ENCODE peak calls at places on chromosomes 12 and 14, in four cellular contexts. C is brain microvascular endothelial cell, L is stomach, K is astrocyte of the spinal cord. F is an unnamed sample.

GRCh38 chr12:45279916-45280547 is 64.1 kb downstream of the ANO6 start:
- DNase-seq in L (no peak), K (no peak), C (no peak), F (no peak)

GRCh38 chr12:119593578-119594398 is at the start of gene TMEM233:
- DNase-seq in K (peak), C (no peak), L (no peak), F (no peak)

GRCh38 chr12:124213606-124214347 is 81.1 kb upstream of the RFLNA start:
- DNase-seq in C (no peak), L (no peak), K (peak), F (peak)

GRCh38 chr12:41368006-41368405 is 179.9 kb downstream of the PDZRN4 start:
- DNase-seq in L (no peak), C (no peak), K (no peak), F (no peak)

GRCh38 chr14:65287264-65288131 is 125.0 kb upstream of the FUT8 start:
- DNase-seq in C (no peak), L (no peak), K (no peak), F (no peak)

GRCh38 chr12:88416786-88417185 is 163.5 kb downstream of the KITLG start:
- DNase-seq in K (no peak), L (no peak), C (no peak), F (no peak)

GRCh38 chr14:35285168-35285990 is 6.8 kb upstream of the PSMA6 start:
- DNase-seq in K (no peak), C (no peak), L (no peak), F (no peak)

GRCh38 chr14:104250175-104250574 is 111.8 kb downstream of the KIF26A start:
- DNase-seq in L (no peak), K (no peak), C (no peak), F (no peak)

GRCh38 chr14:23071975-23072539 is 14.7 kb upstream of the CDH24 start:
- DNase-seq in L (no peak), C (no peak), K (no peak), F (no peak)

GRCh38 chr14:79465651-79466050 is 745.7 kb downstream of the DIO2 start:
- DNase-seq in L (no peak), K (no peak), C (no peak), F (no peak)

GRCh38 chr14:104973215-104974145 is 4.7 kb downstream of the AHNAK2 start:
- DNase-seq in L (peak), C (peak), K (peak), F (peak)

GRCh38 chr12:12759234-12759915 is 26.1 kb upstream of the APOLD1 start:
- DNase-seq in K (no peak), C (no peak), L (no peak), F (no peak)

GRCh38 chr14:63362305-63362914 is 43.7 kb upstream of the GPHB5 start:
- DNase-seq in K (no peak), L (no peak), C (no peak), F (no peak)

GRCh38 chr14:90053044-90053443 is 8.8 kb upstream of the KCNK13 start:
- DNase-seq in K (no peak), C (no peak), L (no peak), F (peak)

GRCh38 chr14:20332386-20332945 is 613 bp downstream of the CCNB1IP1 start:
- DNase-seq in L (no peak), C (no peak), K (no peak), F (no peak)

GRCh38 chr12:31722580-31722979 is 6.2 kb downstream of the AMN1 start:
- DNase-seq in K (no peak), C (no peak), L (no peak), F (no peak)

GRCh38 chr12:53645191-53645590 is 19.0 kb upstream of the ATF7 start:
- DNase-seq in K (peak), C (no peak), L (no peak), F (no peak)

GRCh38 chr14:36505892-36506731 is 13.9 kb downstream of the NKX2-1 start:
- DNase-seq in K (no peak), L (no peak), C (no peak), F (no peak)

GRCh38 chr14:68439741-68440140 is 353.1 kb downstream of the ZFP36L1 start:
- DNase-seq in L (no peak), K (no peak), C (no peak), F (no peak)

GRCh38 chr14:24372701-24373416 is 4.9 kb downstream of the NFATC4 start:
- DNase-seq in K (no peak), L (peak), C (peak), F (no peak)

GRCh38 chr12:116382456-116382902 is 105.0 kb upstream of the MED13L start:
- DNase-seq in C (peak), L (no peak), K (no peak), F (no peak)

GRCh38 chr14:101111620-101112290 is 208.2 kb upstream of the RTL1 start:
- DNase-seq in K (no peak), L (peak), C (no peak), F (no peak)

GRCh38 chr14:35766700-35767082 is 42.4 kb downstream of the RALGAPA1 start:
- DNase-seq in C (no peak), L (no peak), K (no peak), F (no peak)

GRCh38 chr14:104091061-104091926 is 5.8 kb downstream of the ASPG start:
- DNase-seq in K (no peak), L (no peak), C (no peak), F (no peak)

GRCh38 chr12:26810330-26810729 is 22.7 kb downstream of the ITPR2 start:
- DNase-seq in C (peak), K (peak), L (peak), F (no peak)

GRCh38 chr12:57430117-57430930 is 519 bp downstream of the R3HDM2 start:
- DNase-seq in L (peak), C (peak), K (peak), F (no peak)

GRCh38 chr12:1351926-1352325 is 242.5 kb downstream of the FBXL14 start:
- DNase-seq in L (no peak), K (peak), C (no peak), F (no peak)

GRCh38 chr12:109714141-109714912 is 702 bp downstream of the FAM222A start:
- DNase-seq in C (no peak), L (peak), K (peak), F (no peak)

GRCh38 chr12:113479578-113480335 is 8.1 kb upstream of the LHX5 start:
- DNase-seq in L (no peak), C (no peak), K (peak), F (no peak)
- H3K4me3 ChIP-seq in L (no peak), C (no peak), K (no peak), F (no peak)

GRCh38 chr14:102823546-102823945 is 46.3 kb downstream of the TRAF3 start:
- DNase-seq in C (no peak), L (no peak), K (no peak), F (no peak)

GRCh38 chr14:102826161-102826560 is 48.9 kb downstream of the TRAF3 start:
- DNase-seq in L (no peak), K (no peak), C (no peak), F (no peak)

GRCh38 chr14:102826751-102827675 is 49.8 kb downstream of the TRAF3 start:
- DNase-seq in K (no peak), C (no peak), L (no peak), F (no peak)

GRCh38 chr14:102825307-102826095 is 48.3 kb downstream of the TRAF3 start:
- DNase-seq in C (no peak), K (no peak), L (no peak), F (no peak)

GRCh38 chr14:102824832-102825231 is 47.6 kb downstream of the TRAF3 start:
- DNase-seq in L (no peak), K (peak), C (peak), F (no peak)
- TF ChIP-seq CTCF in L (no peak), K (no peak), C (no peak), F (no peak)

GRCh38 chr12:9123741-9124140 is 8.0 kb upstream of the A2M start:
- DNase-seq in K (no peak), C (no peak), L (no peak), F (no peak)
- H3K4me3 ChIP-seq in K (no peak), C (no peak), L (no peak), F (no peak)

GRCh38 chr12:125225641-125226040 is 160.4 kb downstream of the AACS start:
- DNase-seq in L (no peak), K (no peak), C (no peak), F (no peak)
- TF ChIP-seq CTCF in L (no peak), K (no peak), C (no peak), F (no peak)

GRCh38 chr12:43551971-43552559 is at the start of gene ADAMTS20:
- DNase-seq in L (no peak), C (no peak), K (peak), F (no peak)

GRCh38 chr12:43556057-43556456 is 4.1 kb upstream of the ADAMTS20 start:
- DNase-seq in C (no peak), L (no peak), K (no peak), F (no peak)

GRCh38 chr12:43551271-43551970 is 582 bp downstream of the ADAMTS20 start:
- DNase-seq in L (no peak), K (no peak), C (no peak), F (no peak)

DNA sequence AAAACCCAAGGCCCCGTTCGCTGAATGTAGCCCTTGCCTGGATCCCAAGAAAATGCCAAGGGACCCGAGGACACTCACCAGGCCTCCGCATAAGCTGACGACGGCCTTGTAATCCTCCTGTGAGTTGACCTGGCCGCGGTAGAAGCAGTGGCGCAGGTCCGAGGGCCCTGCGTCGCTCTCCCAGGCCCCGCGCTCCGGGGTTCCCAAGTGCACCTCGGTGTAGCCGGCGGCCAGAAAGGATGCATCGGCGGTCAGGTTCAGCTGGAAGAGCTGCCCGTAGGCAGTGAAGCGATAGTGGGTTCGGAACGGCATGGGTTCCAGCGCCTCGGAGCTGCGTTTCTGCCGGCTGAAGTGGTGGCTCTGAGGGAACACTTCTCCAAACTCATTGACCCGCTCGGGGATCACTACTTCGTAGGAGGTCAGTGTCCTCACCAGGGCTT is 1.2 kb downstream of the ADAMTS20 start:
- DNase-seq in L (no peak), K (no peak), C (no peak), F (no peak)
- H3K4me3 ChIP-seq in L (no peak), K (no peak), C (peak), F (no peak)

DNA sequence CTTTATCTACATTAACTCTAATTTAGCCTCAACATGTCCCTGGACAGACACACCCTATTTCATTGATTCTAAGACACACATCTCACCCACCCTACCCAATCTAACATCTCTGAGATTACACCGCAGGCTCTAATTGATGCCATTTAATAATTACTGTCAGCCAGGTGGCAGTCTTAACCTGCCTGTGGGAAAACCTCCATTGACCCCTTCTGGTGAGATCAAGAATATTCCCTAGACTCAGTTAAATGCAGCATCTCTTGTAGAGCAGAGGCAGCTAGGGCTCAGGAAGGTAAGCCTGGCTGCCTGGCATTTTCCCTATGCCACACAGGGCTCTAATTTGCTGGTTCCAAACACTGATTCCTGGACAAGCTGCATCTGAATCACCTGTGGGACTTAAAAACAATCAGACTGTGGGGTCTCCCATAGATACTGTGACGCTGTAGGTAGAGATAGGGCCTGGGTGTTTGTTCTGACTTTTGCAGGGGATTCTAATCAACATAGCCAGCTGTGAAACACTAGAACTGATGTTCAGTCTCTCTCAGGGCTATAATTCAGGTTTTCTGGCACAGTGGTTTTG is 14.3 kb downstream of the MCRS1 start:
- DNase-seq in L (no peak), C (no peak), K (peak), F (no peak)
- TF ChIP-seq CTCF in L (peak), C (peak), K (no peak), F (peak)

DNA sequence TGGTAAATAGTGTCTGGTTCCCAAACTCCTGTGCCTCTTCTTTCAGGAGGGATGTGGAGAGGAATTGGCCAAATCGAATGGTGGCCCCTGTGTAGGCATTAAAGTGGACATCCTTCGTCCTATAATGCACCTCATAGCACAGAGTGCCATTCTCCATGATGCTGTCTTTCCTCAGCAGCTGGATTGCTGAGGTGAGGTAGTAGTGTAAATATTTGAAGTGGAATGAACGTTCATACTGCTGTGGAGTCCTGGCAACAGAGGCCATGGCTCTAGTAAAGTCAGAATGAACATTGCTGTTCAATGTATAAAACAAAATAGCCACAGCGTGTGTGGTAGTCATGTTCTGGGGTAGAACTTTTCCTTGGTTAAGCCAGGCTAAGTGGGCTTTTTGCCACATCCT is 2.7 kb downstream of the ART4 start:
- DNase-seq in K (no peak), C (no peak), L (no peak), F (no peak)
- H3K4me3 ChIP-seq in K (no peak), C (no peak), L (no peak), F (no peak)